ENCODE peak calls at places on chromosome 10, in four cellular contexts. X is fibroblast of the conjunctiva, K is right lobe of liver, S is foreskin fibroblast. A is an unnamed sample.

GRCh38 chr10:70197235-70197952 is 27.1 kb upstream of the SAR1A start:
- DNase-seq in S (no peak), X (no peak), K (no peak), A (no peak)

GRCh38 chr10:131855396-131855762 is 45.4 kb upstream of the PPP2R2D start:
- DNase-seq in K (no peak), X (no peak), S (no peak), A (peak)

GRCh38 chr10:98886686-98887085 is 349.0 kb downstream of the HPSE2 start:
- DNase-seq in S (peak), K (no peak), X (no peak), A (no peak)

GRCh38 chr10:92880233-92880861 is 32.0 kb downstream of the EXOC6 start:
- DNase-seq in X (peak), S (peak), K (no peak), A (no peak)

GRCh38 chr10:12909836-12910185 is 91.7 kb downstream of the CCDC3 start:
- DNase-seq in K (no peak), S (no peak), X (no peak), A (peak)

GRCh38 chr10:32378371-32379301 is 31.7 kb upstream of the EPC1 start:
- DNase-seq in X (peak), S (peak), K (peak), A (peak)

GRCh38 chr10:1154531-1154930 is 98.3 kb downstream of the WDR37 start:
- DNase-seq in X (no peak), K (no peak), S (no peak), A (no peak)

GRCh38 chr10:112804036-112804435 is 146.0 kb upstream of the TCF7L2 start:
- DNase-seq in X (no peak), K (peak), S (no peak), A (no peak)

GRCh38 chr10:70536196-70536920 is 57.8 kb downstream of the PALD1 start:
- DNase-seq in S (no peak), K (no peak), X (no peak), A (no peak)